ENCODE peak calls at places on chromosomes 1 and 21, in seven cellular contexts. One of them, this sample, is unnamed.

GRCh38 chr1:12515234-12515633 is 102.8 kb downstream of the DHRS3 start:
- DNase-seq in colonic mucosa: no peak
- DNase-seq in PC-9: no peak
- DNase-seq in body of pancreas: no peak
- DNase-seq in AG09309: no peak
- DNase-seq in choroid plexus epithelial cell: no peak
- DNase-seq in esophagus squamous epithelium: no peak
- DNase-seq in this sample: no peak

GRCh38 chr21:46188226-46189212 is 4.3 kb upstream of the SPATC1L start:
- DNase-seq in choroid plexus epithelial cell: peak; percentile 62
- DNase-seq in body of pancreas: no peak
- DNase-seq in esophagus squamous epithelium: no peak
- DNase-seq in colonic mucosa: peak; percentile 34
- DNase-seq in PC-9: peak; percentile 72
- DNase-seq in AG09309: no peak
- DNase-seq in this sample: peak; percentile 69

GRCh38 chr1:198492872-198493271 is 47.6 kb downstream of the ATP6V1G3 start:
- DNase-seq in PC-9: no peak
- DNase-seq in AG09309: peak; percentile 89
- DNase-seq in esophagus squamous epithelium: no peak
- DNase-seq in body of pancreas: no peak
- DNase-seq in colonic mucosa: no peak
- DNase-seq in choroid plexus epithelial cell: peak; percentile 73
- DNase-seq in this sample: peak; percentile 95

GRCh38 chr1:89754518-89754917 is 66.3 kb upstream of the LRRC8D start:
- DNase-seq in colonic mucosa: no peak
- DNase-seq in PC-9: no peak
- DNase-seq in body of pancreas: no peak
- DNase-seq in choroid plexus epithelial cell: peak; percentile 87
- DNase-seq in esophagus squamous epithelium: no peak
- DNase-seq in AG09309: peak; percentile 29
- DNase-seq in this sample: peak; percentile 51

GRCh38 chr1:9873385-9873784 is 36.7 kb downstream of the CTNNBIP1 start:
- DNase-seq in body of pancreas: no peak
- DNase-seq in AG09309: no peak
- DNase-seq in choroid plexus epithelial cell: no peak
- DNase-seq in esophagus squamous epithelium: no peak
- DNase-seq in PC-9: no peak
- DNase-seq in colonic mucosa: no peak
- DNase-seq in this sample: no peak

GRCh38 chr1:43241352-43241953 is 28.3 kb upstream of the TMEM125 start:
- DNase-seq in AG09309: no peak
- DNase-seq in colonic mucosa: no peak
- DNase-seq in choroid plexus epithelial cell: peak; percentile 76
- DNase-seq in PC-9: peak; percentile 79
- DNase-seq in esophagus squamous epithelium: no peak
- DNase-seq in body of pancreas: no peak
- DNase-seq in this sample: peak; percentile 27

GRCh38 chr1:173798078-173798477 is 26.4 kb upstream of the DARS2 start:
- DNase-seq in colonic mucosa: no peak
- DNase-seq in PC-9: no peak
- DNase-seq in choroid plexus epithelial cell: no peak
- DNase-seq in AG09309: no peak
- DNase-seq in esophagus squamous epithelium: no peak
- DNase-seq in body of pancreas: no peak
- DNase-seq in this sample: peak; percentile 31

GRCh38 chr1:119743776-119744597 is 24.7 kb downstream of the HMGCS2 start:
- DNase-seq in colonic mucosa: peak; percentile 71
- DNase-seq in body of pancreas: peak; percentile 74
- DNase-seq in choroid plexus epithelial cell: peak; percentile 85
- DNase-seq in esophagus squamous epithelium: no peak
- DNase-seq in AG09309: peak; percentile 28
- DNase-seq in PC-9: peak; percentile 58
- DNase-seq in this sample: peak; percentile 79

GRCh38 chr1:247386695-247387094 is 29.3 kb upstream of the NLRP3 start:
- DNase-seq in PC-9: no peak
- DNase-seq in AG09309: no peak
- DNase-seq in choroid plexus epithelial cell: peak; percentile 58
- DNase-seq in colonic mucosa: no peak
- DNase-seq in body of pancreas: no peak
- DNase-seq in esophagus squamous epithelium: no peak
- DNase-seq in this sample: peak; percentile 68

GRCh38 chr1:247273013-247273412 is 17.1 kb downstream of the VN1R5 start:
- DNase-seq in colonic mucosa: no peak
- DNase-seq in AG09309: no peak
- DNase-seq in esophagus squamous epithelium: no peak
- DNase-seq in choroid plexus epithelial cell: peak; percentile 20
- DNase-seq in body of pancreas: no peak
- DNase-seq in PC-9: no peak
- DNase-seq in this sample: no peak

GRCh38 chr1:220028496-220028895 is 17.8 kb downstream of the EPRS1 start:
- DNase-seq in choroid plexus epithelial cell: no peak
- DNase-seq in PC-9: no peak
- DNase-seq in colonic mucosa: no peak
- DNase-seq in body of pancreas: no peak
- DNase-seq in AG09309: no peak
- DNase-seq in esophagus squamous epithelium: no peak
- DNase-seq in this sample: no peak

GRCh38 chr1:25810341-25811299 is 9.1 kb upstream of the MTFR1L start:
- DNase-seq in colonic mucosa: peak; percentile 77
- DNase-seq in esophagus squamous epithelium: no peak
- DNase-seq in body of pancreas: peak; percentile 79
- DNase-seq in PC-9: no peak
- DNase-seq in choroid plexus epithelial cell: peak; percentile 66
- DNase-seq in AG09309: no peak
- DNase-seq in this sample: peak; percentile 48

GRCh38 chr1:226965581-226966440 is 25.7 kb downstream of the COQ8A start:
- DNase-seq in choroid plexus epithelial cell: no peak
- DNase-seq in colonic mucosa: no peak
- DNase-seq in PC-9: no peak
- DNase-seq in body of pancreas: no peak
- DNase-seq in esophagus squamous epithelium: no peak
- DNase-seq in AG09309: no peak
- DNase-seq in this sample: no peak

GRCh38 chr21:35927262-35927661 is 133.1 kb downstream of the SETD4 start:
- DNase-seq in choroid plexus epithelial cell: no peak
- DNase-seq in PC-9: no peak
- DNase-seq in colonic mucosa: no peak
- DNase-seq in AG09309: no peak
- DNase-seq in body of pancreas: no peak
- DNase-seq in esophagus squamous epithelium: no peak
- DNase-seq in this sample: no peak

GRCh38 chr1:224922404-224923164 is 6.9 kb upstream of the DNAH14 start:
- DNase-seq in esophagus squamous epithelium: no peak
- DNase-seq in choroid plexus epithelial cell: peak; percentile 53
- DNase-seq in body of pancreas: peak; percentile 37
- DNase-seq in AG09309: no peak
- DNase-seq in colonic mucosa: no peak
- DNase-seq in PC-9: peak; percentile 51
- DNase-seq in this sample: peak; percentile 44

GRCh38 chr1:113783254-113784103 is 24.2 kb upstream of the PHTF1 start:
- DNase-seq in colonic mucosa: peak; percentile 66
- DNase-seq in esophagus squamous epithelium: no peak
- DNase-seq in AG09309: no peak
- DNase-seq in body of pancreas: no peak
- DNase-seq in choroid plexus epithelial cell: peak; percentile 66
- DNase-seq in PC-9: no peak
- DNase-seq in this sample: peak; percentile 60

GRCh38 chr1:48657413-48657812 is 119.3 kb downstream of the BEND5 start:
- DNase-seq in PC-9: no peak
- DNase-seq in esophagus squamous epithelium: no peak
- DNase-seq in AG09309: no peak
- DNase-seq in body of pancreas: no peak
- DNase-seq in colonic mucosa: no peak
- DNase-seq in choroid plexus epithelial cell: no peak
- DNase-seq in this sample: no peak

GRCh38 chr21:15415541-15416261 is 314.1 kb upstream of the USP25 start:
- DNase-seq in PC-9: no peak
- DNase-seq in colonic mucosa: no peak
- DNase-seq in body of pancreas: no peak
- DNase-seq in choroid plexus epithelial cell: no peak
- DNase-seq in AG09309: no peak
- DNase-seq in esophagus squamous epithelium: no peak
- DNase-seq in this sample: peak; percentile 62

GRCh38 chr1:87089823-87090222 is 175.4 kb downstream of the HS2ST1 start:
- DNase-seq in colonic mucosa: no peak
- DNase-seq in PC-9: no peak
- DNase-seq in esophagus squamous epithelium: no peak
- DNase-seq in AG09309: no peak
- DNase-seq in body of pancreas: no peak
- DNase-seq in choroid plexus epithelial cell: no peak
- DNase-seq in this sample: no peak

GRCh38 chr1:87089070-87089736 is 174.8 kb downstream of the HS2ST1 start:
- DNase-seq in PC-9: no peak
- DNase-seq in AG09309: no peak
- DNase-seq in choroid plexus epithelial cell: no peak
- DNase-seq in body of pancreas: no peak
- DNase-seq in colonic mucosa: no peak
- DNase-seq in esophagus squamous epithelium: no peak
- DNase-seq in this sample: no peak

GRCh38 chr1:87086120-87086519 is 171.7 kb downstream of the HS2ST1 start:
- DNase-seq in esophagus squamous epithelium: no peak
- DNase-seq in AG09309: no peak
- DNase-seq in PC-9: no peak
- DNase-seq in body of pancreas: no peak
- DNase-seq in colonic mucosa: no peak
- DNase-seq in choroid plexus epithelial cell: no peak
- DNase-seq in this sample: no peak

DNA sequence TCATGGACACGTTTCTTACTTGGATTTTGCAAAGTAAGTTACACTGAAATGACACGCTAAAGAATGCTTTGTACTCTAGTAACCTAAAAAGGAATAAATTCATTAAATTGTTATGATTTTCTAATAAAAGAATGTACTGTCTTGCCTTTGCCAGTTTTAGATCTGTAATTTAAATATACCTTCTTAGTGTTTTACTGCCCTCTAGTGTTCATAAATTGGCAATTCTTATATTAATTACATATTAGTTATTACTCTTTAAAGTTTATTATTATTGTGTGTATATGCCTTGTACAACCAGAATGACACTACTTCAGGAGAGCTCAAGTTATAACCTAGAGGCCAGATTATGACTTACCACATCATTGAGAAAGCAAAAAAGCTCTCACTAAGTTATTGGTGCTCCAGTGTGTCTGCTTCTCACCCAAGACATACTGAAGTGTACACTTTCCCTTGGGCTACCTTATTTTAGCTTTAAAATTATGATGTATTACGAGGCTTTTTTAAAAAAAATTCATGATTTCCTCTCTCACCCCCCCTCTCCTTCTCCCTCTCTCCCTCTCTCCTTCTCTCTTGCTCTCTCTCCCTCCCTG is 169.9 kb downstream of the HS2ST1 start:
- DNase-seq in esophagus squamous epithelium: no peak
- DNase-seq in AG09309: peak; percentile 8
- DNase-seq in body of pancreas: no peak
- DNase-seq in colonic mucosa: no peak
- DNase-seq in choroid plexus epithelial cell: peak; percentile 61
- DNase-seq in PC-9: peak; percentile 59
- DNase-seq in this sample: peak; percentile 61
- TF ChIP-seq CTCF in esophagus squamous epithelium: no peak
- TF ChIP-seq CTCF in AG09309: peak; percentile 30
- TF ChIP-seq CTCF in body of pancreas: peak; percentile 85
- TF ChIP-seq CTCF in colonic mucosa: peak; percentile 55
- TF ChIP-seq CTCF in choroid plexus epithelial cell: peak; percentile 51
- TF ChIP-seq CTCF in PC-9: peak; percentile 79
- TF ChIP-seq CTCF in this sample: peak; percentile 45

GRCh38 chr1:6581561-6582305 is 1.9 kb downstream of the ZBTB48 start:
- DNase-seq in PC-9: no peak
- DNase-seq in AG09309: no peak
- DNase-seq in body of pancreas: no peak
- DNase-seq in choroid plexus epithelial cell: no peak
- DNase-seq in esophagus squamous epithelium: no peak
- DNase-seq in colonic mucosa: peak; percentile 45
- DNase-seq in this sample: no peak
- H3K4me3 ChIP-seq in PC-9: no peak overlapping the region
- H3K4me3 ChIP-seq in AG09309: no peak overlapping the region
- H3K4me3 ChIP-seq in body of pancreas: no peak overlapping the region
- H3K4me3 ChIP-seq in choroid plexus epithelial cell: no peak overlapping the region
- H3K4me3 ChIP-seq in esophagus squamous epithelium: no peak overlapping the region
- H3K4me3 ChIP-seq in colonic mucosa: no peak overlapping the region
- H3K4me3 ChIP-seq in this sample: no peak overlapping the region

DNA sequence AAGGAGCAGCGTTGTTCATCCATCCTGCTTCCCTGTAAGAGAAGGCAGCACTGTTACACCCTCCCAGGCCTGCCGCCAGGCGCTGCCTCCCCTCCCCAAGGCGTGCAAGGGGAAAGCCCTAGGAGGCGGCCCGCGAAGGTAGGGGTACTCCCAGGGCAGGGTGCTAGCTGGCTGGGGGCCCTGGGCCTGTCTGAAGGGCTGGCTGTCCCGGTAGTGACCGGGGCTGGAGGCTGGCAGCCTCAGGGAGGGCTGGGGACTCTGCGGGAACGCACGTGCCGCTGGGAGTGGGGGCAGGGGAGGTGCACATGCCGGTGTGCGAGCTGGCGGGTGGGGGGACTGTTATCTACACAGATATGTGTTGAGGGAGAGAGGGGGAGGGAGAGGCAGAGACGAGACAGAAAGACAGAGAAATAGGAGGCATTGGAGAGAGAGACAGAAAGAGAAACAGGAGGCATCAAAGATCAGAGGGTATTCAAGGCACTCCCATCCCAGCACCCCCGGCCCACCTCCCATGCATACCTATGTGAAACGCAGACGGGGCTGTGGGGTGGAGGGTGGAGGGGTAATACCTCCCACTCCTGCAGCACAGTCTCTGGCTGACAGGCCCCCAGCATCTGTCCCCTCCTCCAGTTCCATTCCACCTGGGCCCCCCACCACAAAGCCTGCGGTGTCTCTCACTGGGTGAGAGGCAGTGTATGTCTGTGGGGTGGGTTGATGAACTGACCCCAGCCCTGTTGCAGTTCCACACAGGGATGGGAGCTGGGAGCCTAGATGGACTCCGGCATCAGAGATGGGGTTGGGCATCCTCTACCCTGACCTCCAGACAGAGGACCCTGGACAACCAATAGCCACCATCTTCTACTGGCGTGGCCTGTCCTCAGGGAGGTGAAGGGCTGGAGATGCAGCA is 49.9 kb downstream of the RAP1GAP start:
- DNase-seq in choroid plexus epithelial cell: no peak
- DNase-seq in PC-9: no peak
- DNase-seq in colonic mucosa: no peak
- DNase-seq in AG09309: no peak
- DNase-seq in esophagus squamous epithelium: no peak
- DNase-seq in body of pancreas: peak; percentile 35
- DNase-seq in this sample: no peak
- TF ChIP-seq CTCF in choroid plexus epithelial cell: peak; percentile 13
- TF ChIP-seq CTCF in PC-9: no peak
- TF ChIP-seq CTCF in colonic mucosa: no peak
- TF ChIP-seq CTCF in AG09309: no peak
- TF ChIP-seq CTCF in esophagus squamous epithelium: no peak
- TF ChIP-seq CTCF in body of pancreas: no peak
- TF ChIP-seq CTCF in this sample: no peak

DNA sequence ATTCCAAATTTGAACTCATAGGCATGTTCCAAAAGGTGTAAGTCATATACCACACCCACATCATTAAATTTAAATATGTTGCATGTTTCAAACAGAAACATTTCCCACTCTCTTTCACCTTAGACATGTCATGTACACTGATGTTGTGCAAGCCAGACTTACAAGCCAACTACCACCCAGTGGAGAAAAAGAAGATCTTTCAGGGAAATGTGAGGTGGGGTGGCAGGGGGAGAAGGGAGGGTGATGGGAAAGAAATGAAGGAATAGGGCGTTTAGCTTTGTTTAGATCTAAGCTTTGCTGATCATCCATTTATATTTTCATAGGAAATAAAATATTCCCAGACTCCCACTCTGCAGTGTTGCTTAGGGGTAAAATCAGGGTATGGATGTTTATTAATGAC is 1.6 kb downstream of the NEGR1 start:
- DNase-seq in body of pancreas: no peak
- DNase-seq in colonic mucosa: no peak
- DNase-seq in AG09309: peak; percentile 5
- DNase-seq in choroid plexus epithelial cell: peak; percentile 3
- DNase-seq in esophagus squamous epithelium: no peak
- DNase-seq in PC-9: no peak
- DNase-seq in this sample: peak; percentile 30
- H3K4me3 ChIP-seq in body of pancreas: no peak overlapping the region
- H3K4me3 ChIP-seq in colonic mucosa: no peak overlapping the region
- H3K4me3 ChIP-seq in AG09309: peak overlapping the region; percentile 79
- H3K4me3 ChIP-seq in choroid plexus epithelial cell: no peak overlapping the region
- H3K4me3 ChIP-seq in esophagus squamous epithelium: peak overlapping the region; percentile 66
- H3K4me3 ChIP-seq in PC-9: no peak overlapping the region
- H3K4me3 ChIP-seq in this sample: peak overlapping the region; percentile 87